ENCODE peak calls at places on chromosomes 5 and 9, in nine cellular contexts. One of them, this sample, is unnamed.

GRCh38 chr9:90801175-90801506 is 478 bp upstream of the SYK start:
- DNase-seq in upper lobe of right lung: no peak
- DNase-seq in A549: no peak
- DNase-seq in suprapubic skin: no peak
- DNase-seq in transverse colon: no peak
- DNase-seq in glutamatergic neuron: no peak
- DNase-seq in endothelial cell of umbilical vein: no peak
- DNase-seq in astrocyte of the spinal cord: no peak
- DNase-seq in WTC11: no peak
- DNase-seq in this sample: no peak

GRCh38 chr9:131758972-131759647 is 19.2 kb upstream of the RAPGEF1 start:
- DNase-seq in endothelial cell of umbilical vein: no peak
- DNase-seq in suprapubic skin: no peak
- DNase-seq in WTC11: no peak
- DNase-seq in upper lobe of right lung: no peak
- DNase-seq in astrocyte of the spinal cord: no peak
- DNase-seq in transverse colon: no peak
- DNase-seq in A549: no peak
- DNase-seq in glutamatergic neuron: no peak
- DNase-seq in this sample: no peak

GRCh38 chr5:99088309-99088708 is 159.5 kb upstream of the CHD1 start:
- DNase-seq in endothelial cell of umbilical vein: no peak
- DNase-seq in astrocyte of the spinal cord: peak; percentile 14
- DNase-seq in transverse colon: no peak
- DNase-seq in suprapubic skin: no peak
- DNase-seq in WTC11: no peak
- DNase-seq in glutamatergic neuron: no peak
- DNase-seq in A549: no peak
- DNase-seq in upper lobe of right lung: no peak
- DNase-seq in this sample: no peak

GRCh38 chr9:109520475-109521132 is 22.5 kb upstream of the PTPN3 start:
- DNase-seq in WTC11: peak; percentile 77
- DNase-seq in astrocyte of the spinal cord: peak; percentile 75
- DNase-seq in A549: peak; percentile 81
- DNase-seq in suprapubic skin: peak; percentile 69
- DNase-seq in transverse colon: peak; percentile 71
- DNase-seq in glutamatergic neuron: peak; percentile 75
- DNase-seq in endothelial cell of umbilical vein: peak; percentile 66
- DNase-seq in upper lobe of right lung: no peak
- DNase-seq in this sample: peak; percentile 73

GRCh38 chr5:96214442-96215197 is 218.4 kb downstream of the PCSK1 start:
- DNase-seq in A549: no peak
- DNase-seq in glutamatergic neuron: no peak
- DNase-seq in endothelial cell of umbilical vein: no peak
- DNase-seq in astrocyte of the spinal cord: peak; percentile 20
- DNase-seq in suprapubic skin: no peak
- DNase-seq in upper lobe of right lung: no peak
- DNase-seq in transverse colon: no peak
- DNase-seq in WTC11: no peak
- DNase-seq in this sample: no peak

GRCh38 chr9:137266589-137267453 is 10.7 kb upstream of the TOR4A start:
- DNase-seq in suprapubic skin: no peak
- DNase-seq in transverse colon: no peak
- DNase-seq in WTC11: no peak
- DNase-seq in glutamatergic neuron: no peak
- DNase-seq in astrocyte of the spinal cord: no peak
- DNase-seq in endothelial cell of umbilical vein: no peak
- DNase-seq in upper lobe of right lung: peak; percentile 58
- DNase-seq in A549: no peak
- DNase-seq in this sample: no peak

GRCh38 chr9:124821247-124821623 is 32.0 kb upstream of the WDR38 start:
- DNase-seq in upper lobe of right lung: no peak
- DNase-seq in glutamatergic neuron: no peak
- DNase-seq in endothelial cell of umbilical vein: no peak
- DNase-seq in A549: no peak
- DNase-seq in transverse colon: no peak
- DNase-seq in suprapubic skin: no peak
- DNase-seq in WTC11: no peak
- DNase-seq in astrocyte of the spinal cord: no peak
- DNase-seq in this sample: no peak

GRCh38 chr5:1516615-1517601 is 6.9 kb downstream of the LPCAT1 start:
- DNase-seq in astrocyte of the spinal cord: peak; percentile 66
- DNase-seq in upper lobe of right lung: peak; percentile 77
- DNase-seq in endothelial cell of umbilical vein: no peak
- DNase-seq in WTC11: peak; percentile 13
- DNase-seq in transverse colon: peak; percentile 8
- DNase-seq in glutamatergic neuron: peak; percentile 12
- DNase-seq in suprapubic skin: peak; percentile 57
- DNase-seq in A549: peak; percentile 33
- DNase-seq in this sample: no peak

GRCh38 chr9:36136277-36136893 is at the start of gene GLIPR2:
- DNase-seq in suprapubic skin: peak; percentile 79
- DNase-seq in glutamatergic neuron: peak; percentile 71
- DNase-seq in transverse colon: peak; percentile 87
- DNase-seq in endothelial cell of umbilical vein: peak; percentile 55
- DNase-seq in WTC11: peak; percentile 60
- DNase-seq in upper lobe of right lung: peak; percentile 92
- DNase-seq in A549: peak; percentile 77
- DNase-seq in astrocyte of the spinal cord: peak; percentile 57
- DNase-seq in this sample: peak; percentile 72

GRCh38 chr9:2012347-2012746 is 2.8 kb upstream of the SMARCA2 start:
- DNase-seq in upper lobe of right lung: no peak
- DNase-seq in glutamatergic neuron: no peak
- DNase-seq in A549: no peak
- DNase-seq in transverse colon: no peak
- DNase-seq in suprapubic skin: no peak
- DNase-seq in astrocyte of the spinal cord: no peak
- DNase-seq in WTC11: no peak
- DNase-seq in endothelial cell of umbilical vein: no peak
- DNase-seq in this sample: no peak

GRCh38 chr5:156934450-156935211 is 28.4 kb downstream of the TIMD4 start:
- DNase-seq in endothelial cell of umbilical vein: no peak
- DNase-seq in astrocyte of the spinal cord: no peak
- DNase-seq in suprapubic skin: no peak
- DNase-seq in A549: peak; percentile 8
- DNase-seq in WTC11: peak; percentile 50
- DNase-seq in upper lobe of right lung: no peak
- DNase-seq in transverse colon: peak; percentile 37
- DNase-seq in glutamatergic neuron: peak; percentile 54
- DNase-seq in this sample: peak; percentile 30

GRCh38 chr9:79477955-79478751 is 93.6 kb upstream of the TLE4 start:
- DNase-seq in transverse colon: peak; percentile 17
- DNase-seq in endothelial cell of umbilical vein: peak; percentile 28
- DNase-seq in upper lobe of right lung: no peak
- DNase-seq in A549: no peak
- DNase-seq in suprapubic skin: no peak
- DNase-seq in WTC11: peak; percentile 50
- DNase-seq in astrocyte of the spinal cord: peak; percentile 24
- DNase-seq in glutamatergic neuron: peak; percentile 31
- DNase-seq in this sample: peak; percentile 23

GRCh38 chr9:134223601-134224122 is 59.3 kb upstream of the RNU6ATAC start:
- DNase-seq in transverse colon: no peak
- DNase-seq in WTC11: no peak
- DNase-seq in endothelial cell of umbilical vein: no peak
- DNase-seq in upper lobe of right lung: peak; percentile 31
- DNase-seq in A549: no peak
- DNase-seq in suprapubic skin: peak; percentile 50
- DNase-seq in glutamatergic neuron: peak; percentile 8
- DNase-seq in astrocyte of the spinal cord: no peak
- DNase-seq in this sample: no peak

GRCh38 chr5:64869419-64869818 is 100.7 kb downstream of the CWC27 start:
- DNase-seq in A549: no peak
- DNase-seq in transverse colon: no peak
- DNase-seq in suprapubic skin: no peak
- DNase-seq in WTC11: no peak
- DNase-seq in astrocyte of the spinal cord: peak; percentile 83
- DNase-seq in upper lobe of right lung: no peak
- DNase-seq in endothelial cell of umbilical vein: peak; percentile 56
- DNase-seq in glutamatergic neuron: no peak
- DNase-seq in this sample: no peak

GRCh38 chr9:120351106-120351505 is 228.9 kb downstream of the CDK5RAP2 start:
- DNase-seq in glutamatergic neuron: no peak
- DNase-seq in WTC11: no peak
- DNase-seq in endothelial cell of umbilical vein: no peak
- DNase-seq in astrocyte of the spinal cord: no peak
- DNase-seq in transverse colon: no peak
- DNase-seq in suprapubic skin: no peak
- DNase-seq in upper lobe of right lung: no peak
- DNase-seq in A549: no peak
- DNase-seq in this sample: no peak

DNA sequence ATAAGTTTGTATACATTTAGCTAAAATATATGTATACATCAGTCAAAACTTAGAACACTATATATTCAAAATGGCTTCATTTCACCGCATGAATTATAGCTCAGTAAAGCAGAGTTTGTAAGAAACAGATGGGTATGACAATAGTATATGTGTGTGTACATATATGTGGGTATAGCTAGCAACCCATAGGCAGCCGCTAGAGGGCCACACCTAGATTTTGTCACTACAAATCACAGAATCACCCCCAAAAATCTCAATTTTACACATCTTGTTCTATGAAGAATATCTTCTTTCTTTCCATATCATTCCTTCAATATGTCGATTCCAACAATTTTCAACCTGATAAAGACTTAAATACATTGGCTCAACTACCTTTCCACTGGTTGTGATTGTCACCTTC is 357.8 kb upstream of the CCNG1 start:
- DNase-seq in astrocyte of the spinal cord: no peak
- DNase-seq in suprapubic skin: no peak
- DNase-seq in transverse colon: no peak
- DNase-seq in endothelial cell of umbilical vein: no peak
- DNase-seq in A549: no peak
- DNase-seq in upper lobe of right lung: no peak
- DNase-seq in glutamatergic neuron: peak; percentile 15
- DNase-seq in WTC11: peak; percentile 41
- DNase-seq in this sample: no peak
- TF ChIP-seq CTCF in astrocyte of the spinal cord: peak; percentile 24
- TF ChIP-seq CTCF in suprapubic skin: no peak
- TF ChIP-seq CTCF in transverse colon: no peak
- TF ChIP-seq CTCF in endothelial cell of umbilical vein: no peak
- TF ChIP-seq CTCF in A549: peak; percentile 30
- TF ChIP-seq CTCF in upper lobe of right lung: no peak
- TF ChIP-seq CTCF in glutamatergic neuron: peak; percentile 47
- TF ChIP-seq CTCF in WTC11: peak; percentile 42
- TF ChIP-seq CTCF in this sample: peak; percentile 39

DNA sequence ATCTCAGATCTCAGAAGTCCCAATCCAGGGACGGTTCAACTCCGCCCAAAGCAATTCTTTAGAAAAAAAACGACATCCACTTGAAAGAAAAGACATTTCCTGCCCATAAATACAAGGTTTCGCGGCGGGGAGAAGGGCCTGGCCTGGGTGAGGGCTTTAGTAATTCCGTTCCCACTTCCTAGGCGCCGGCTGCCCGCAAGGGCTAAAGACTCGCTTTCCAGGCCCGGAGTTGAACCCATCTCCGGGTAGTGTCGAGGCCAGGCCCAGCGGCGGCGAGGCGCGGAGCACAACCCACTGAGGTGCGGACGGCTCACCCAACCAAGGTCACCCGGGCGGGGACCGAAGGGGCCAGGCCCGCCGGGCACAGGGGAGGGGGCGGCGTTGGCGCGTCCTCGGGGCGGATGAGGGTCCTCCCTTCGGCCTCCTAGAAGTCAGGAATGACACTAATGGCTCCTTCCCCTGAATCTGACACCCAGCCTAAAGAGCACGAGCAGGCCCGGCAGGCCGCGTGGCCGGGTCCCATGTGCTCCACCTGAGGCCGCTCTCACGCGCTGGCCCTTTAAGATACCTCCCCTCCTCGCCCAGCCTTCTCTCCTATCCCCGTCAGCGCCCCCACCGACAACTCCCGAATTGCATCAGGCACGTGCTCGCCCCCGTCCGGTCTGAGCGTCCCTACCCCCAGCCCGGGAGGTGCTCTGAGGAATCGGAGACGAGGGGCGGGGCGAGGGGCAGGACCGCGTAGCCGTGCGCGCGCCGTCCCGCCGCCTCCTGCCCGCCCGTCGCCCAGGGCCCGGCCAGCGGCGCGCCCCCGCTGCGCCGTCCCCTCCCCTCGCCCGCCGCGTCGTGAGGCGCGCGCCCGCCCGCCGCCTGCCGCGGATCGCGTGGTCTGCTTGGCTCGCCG is 467 bp upstream of the LARP1 start:
- DNase-seq in astrocyte of the spinal cord: peak; percentile 99
- DNase-seq in glutamatergic neuron: peak; percentile 99
- DNase-seq in endothelial cell of umbilical vein: peak; percentile 99
- DNase-seq in transverse colon: peak; percentile 100
- DNase-seq in A549: peak; percentile 98
- DNase-seq in WTC11: peak; percentile 100
- DNase-seq in upper lobe of right lung: peak; percentile 100
- DNase-seq in suprapubic skin: peak; percentile 100
- DNase-seq in this sample: peak; percentile 99
- TF ChIP-seq CTCF in astrocyte of the spinal cord: peak; percentile 47
- TF ChIP-seq CTCF in glutamatergic neuron: peak; percentile 48
- TF ChIP-seq CTCF in endothelial cell of umbilical vein: peak; percentile 68
- TF ChIP-seq CTCF in transverse colon: peak; percentile 21
- TF ChIP-seq CTCF in A549: peak; percentile 36
- TF ChIP-seq CTCF in WTC11: no peak
- TF ChIP-seq CTCF in upper lobe of right lung: peak; percentile 52
- TF ChIP-seq CTCF in suprapubic skin: peak; percentile 41
- TF ChIP-seq CTCF in this sample: peak; percentile 39

GRCh38 chr5:178417391-178417811 is 172.8 kb downstream of the COL23A1 start:
- DNase-seq in A549: no peak
- DNase-seq in upper lobe of right lung: no peak
- DNase-seq in glutamatergic neuron: no peak
- DNase-seq in endothelial cell of umbilical vein: no peak
- DNase-seq in WTC11: no peak
- DNase-seq in suprapubic skin: no peak
- DNase-seq in transverse colon: no peak
- DNase-seq in astrocyte of the spinal cord: no peak
- DNase-seq in this sample: no peak
- TF ChIP-seq CTCF in A549: no peak
- TF ChIP-seq CTCF in upper lobe of right lung: no peak
- TF ChIP-seq CTCF in glutamatergic neuron: no peak
- TF ChIP-seq CTCF in endothelial cell of umbilical vein: no peak
- TF ChIP-seq CTCF in WTC11: no peak
- TF ChIP-seq CTCF in suprapubic skin: no peak
- TF ChIP-seq CTCF in transverse colon: no peak
- TF ChIP-seq CTCF in astrocyte of the spinal cord: no peak
- TF ChIP-seq CTCF in this sample: no peak

DNA sequence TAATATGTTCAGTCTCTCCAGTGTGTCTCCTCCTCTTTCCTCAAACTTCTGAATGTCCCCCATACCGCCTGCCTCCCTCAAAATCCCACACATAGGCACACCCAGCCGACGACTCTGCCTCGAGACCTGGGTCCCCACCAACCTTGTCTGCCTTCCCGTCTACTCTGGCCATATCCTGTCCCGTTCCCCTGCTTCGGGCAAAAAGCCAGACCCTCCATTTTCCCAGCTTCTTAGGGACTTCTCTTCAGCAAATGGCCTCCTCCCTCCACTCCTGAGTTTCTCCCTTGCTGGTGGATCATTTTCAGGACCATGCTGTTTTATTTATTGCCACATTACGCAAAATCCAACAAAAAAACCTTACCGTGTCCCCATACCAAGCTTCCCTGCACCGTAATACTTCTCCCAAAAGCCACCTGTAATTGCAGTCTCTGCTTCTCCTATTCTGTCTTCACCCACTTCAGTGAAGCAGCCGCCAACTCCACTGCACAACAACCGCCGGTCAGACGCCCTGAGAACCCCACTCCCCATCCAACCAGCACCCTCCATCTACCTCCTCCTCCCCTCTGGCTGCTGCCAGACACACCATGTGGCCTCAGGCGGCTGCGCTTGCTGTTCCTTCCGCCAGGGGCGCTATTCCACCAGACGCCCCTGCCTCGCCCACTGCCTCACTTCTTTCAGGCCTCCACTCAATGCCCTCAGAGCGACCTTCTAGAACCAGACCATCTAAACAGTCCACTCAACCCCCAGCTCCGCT is 117.0 kb downstream of the TRPM6 start:
- DNase-seq in transverse colon: peak; percentile 16
- DNase-seq in suprapubic skin: no peak
- DNase-seq in endothelial cell of umbilical vein: no peak
- DNase-seq in A549: peak; percentile 81
- DNase-seq in glutamatergic neuron: peak; percentile 71
- DNase-seq in upper lobe of right lung: no peak
- DNase-seq in astrocyte of the spinal cord: no peak
- DNase-seq in WTC11: peak; percentile 87
- DNase-seq in this sample: peak; percentile 50
- TF ChIP-seq CTCF in transverse colon: peak; percentile 34
- TF ChIP-seq CTCF in suprapubic skin: peak; percentile 42
- TF ChIP-seq CTCF in endothelial cell of umbilical vein: peak; percentile 74
- TF ChIP-seq CTCF in A549: peak; percentile 90
- TF ChIP-seq CTCF in glutamatergic neuron: peak; percentile 89
- TF ChIP-seq CTCF in upper lobe of right lung: peak; percentile 52
- TF ChIP-seq CTCF in astrocyte of the spinal cord: peak; percentile 65
- TF ChIP-seq CTCF in WTC11: peak; percentile 99
- TF ChIP-seq CTCF in this sample: peak; percentile 58

This sample was measured in nephron progenitor cell.